ENCODE peak calls at places on chromosomes 11 and 22, in eight cellular contexts. One of them, this sample, is unnamed.

GRCh38 chr11:85076535-85077330 is 550.4 kb downstream of the DLG2 start:
- DNase-seq in NCI-H1436: peak
- DNase-seq in epithelial cell of prostate: peak
- DNase-seq in G401: no peak
- DNase-seq in stimulated activated CD4-positive, alpha-beta T cell treated with anti-CD3 and anti-CD28 coated beads, Interleukin-15, amount 100 ng/mL, for 24 hours: no peak
- DNase-seq in gastrocnemius medialis: no peak
- DNase-seq in activated CD4-positive, alpha-beta memory T cell treated with anti-CD3 and anti-CD28 coated beads for 36 hours: no peak
- DNase-seq in activated CD8-positive, alpha-beta memory T cell treated with anti-CD3 and anti-CD28 coated beads, Interleukin-2, amount 10 ng/mL, durations not matched to agents 7 days and 5 days: no peak
- DNase-seq in this sample: peak

GRCh38 chr11:3942956-3943497 is 87.6 kb downstream of the STIM1 start:
- DNase-seq in NCI-H1436: no peak
- DNase-seq in epithelial cell of prostate: no peak
- DNase-seq in G401: no peak
- DNase-seq in stimulated activated CD4-positive, alpha-beta T cell treated with anti-CD3 and anti-CD28 coated beads, Interleukin-15, amount 100 ng/mL, for 24 hours: no peak
- DNase-seq in gastrocnemius medialis: no peak
- DNase-seq in activated CD4-positive, alpha-beta memory T cell treated with anti-CD3 and anti-CD28 coated beads for 36 hours: no peak
- DNase-seq in activated CD8-positive, alpha-beta memory T cell treated with anti-CD3 and anti-CD28 coated beads, Interleukin-2, amount 10 ng/mL, durations not matched to agents 7 days and 5 days: no peak
- DNase-seq in this sample: no peak

GRCh38 chr22:46703166-46703995 is 34.7 kb downstream of the CERK start:
- DNase-seq in NCI-H1436: no peak
- DNase-seq in epithelial cell of prostate: no peak
- DNase-seq in G401: no peak
- DNase-seq in stimulated activated CD4-positive, alpha-beta T cell treated with anti-CD3 and anti-CD28 coated beads, Interleukin-15, amount 100 ng/mL, for 24 hours: no peak
- DNase-seq in gastrocnemius medialis: no peak
- DNase-seq in activated CD4-positive, alpha-beta memory T cell treated with anti-CD3 and anti-CD28 coated beads for 36 hours: no peak
- DNase-seq in activated CD8-positive, alpha-beta memory T cell treated with anti-CD3 and anti-CD28 coated beads, Interleukin-2, amount 10 ng/mL, durations not matched to agents 7 days and 5 days: no peak
- DNase-seq in this sample: no peak

GRCh38 chr11:104907521-104908185 is 9.4 kb upstream of the CASP12 start:
- DNase-seq in NCI-H1436: no peak
- DNase-seq in epithelial cell of prostate: no peak
- DNase-seq in G401: no peak
- DNase-seq in stimulated activated CD4-positive, alpha-beta T cell treated with anti-CD3 and anti-CD28 coated beads, Interleukin-15, amount 100 ng/mL, for 24 hours: no peak
- DNase-seq in gastrocnemius medialis: no peak
- DNase-seq in activated CD4-positive, alpha-beta memory T cell treated with anti-CD3 and anti-CD28 coated beads for 36 hours: peak
- DNase-seq in activated CD8-positive, alpha-beta memory T cell treated with anti-CD3 and anti-CD28 coated beads, Interleukin-2, amount 10 ng/mL, durations not matched to agents 7 days and 5 days: peak
- DNase-seq in this sample: peak

GRCh38 chr11:7525424-7525823 is 11.6 kb downstream of the PPFIBP2 start:
- DNase-seq in NCI-H1436: no peak
- DNase-seq in epithelial cell of prostate: no peak
- DNase-seq in G401: no peak
- DNase-seq in stimulated activated CD4-positive, alpha-beta T cell treated with anti-CD3 and anti-CD28 coated beads, Interleukin-15, amount 100 ng/mL, for 24 hours: no peak
- DNase-seq in gastrocnemius medialis: no peak
- DNase-seq in activated CD4-positive, alpha-beta memory T cell treated with anti-CD3 and anti-CD28 coated beads for 36 hours: no peak
- DNase-seq in activated CD8-positive, alpha-beta memory T cell treated with anti-CD3 and anti-CD28 coated beads, Interleukin-2, amount 10 ng/mL, durations not matched to agents 7 days and 5 days: no peak
- DNase-seq in this sample: no peak

GRCh38 chr11:133911169-133911568 is 45.6 kb downstream of the IGSF9B start:
- DNase-seq in NCI-H1436: no peak
- DNase-seq in epithelial cell of prostate: no peak
- DNase-seq in G401: no peak
- DNase-seq in stimulated activated CD4-positive, alpha-beta T cell treated with anti-CD3 and anti-CD28 coated beads, Interleukin-15, amount 100 ng/mL, for 24 hours: no peak
- DNase-seq in gastrocnemius medialis: no peak
- DNase-seq in activated CD4-positive, alpha-beta memory T cell treated with anti-CD3 and anti-CD28 coated beads for 36 hours: no peak
- DNase-seq in activated CD8-positive, alpha-beta memory T cell treated with anti-CD3 and anti-CD28 coated beads, Interleukin-2, amount 10 ng/mL, durations not matched to agents 7 days and 5 days: no peak
- DNase-seq in this sample: no peak

GRCh38 chr11:84522331-84522730 is 1104.8 kb downstream of the DLG2 start:
- DNase-seq in NCI-H1436: no peak
- DNase-seq in epithelial cell of prostate: no peak
- DNase-seq in G401: no peak
- DNase-seq in stimulated activated CD4-positive, alpha-beta T cell treated with anti-CD3 and anti-CD28 coated beads, Interleukin-15, amount 100 ng/mL, for 24 hours: no peak
- DNase-seq in gastrocnemius medialis: no peak
- DNase-seq in activated CD4-positive, alpha-beta memory T cell treated with anti-CD3 and anti-CD28 coated beads for 36 hours: no peak
- DNase-seq in activated CD8-positive, alpha-beta memory T cell treated with anti-CD3 and anti-CD28 coated beads, Interleukin-2, amount 10 ng/mL, durations not matched to agents 7 days and 5 days: no peak
- DNase-seq in this sample: no peak

GRCh38 chr11:120284272-120284671 is 40.8 kb upstream of the TLCD5 start:
- DNase-seq in NCI-H1436: no peak
- DNase-seq in epithelial cell of prostate: no peak
- DNase-seq in G401: no peak
- DNase-seq in stimulated activated CD4-positive, alpha-beta T cell treated with anti-CD3 and anti-CD28 coated beads, Interleukin-15, amount 100 ng/mL, for 24 hours: no peak
- DNase-seq in gastrocnemius medialis: no peak
- DNase-seq in activated CD4-positive, alpha-beta memory T cell treated with anti-CD3 and anti-CD28 coated beads for 36 hours: no peak
- DNase-seq in activated CD8-positive, alpha-beta memory T cell treated with anti-CD3 and anti-CD28 coated beads, Interleukin-2, amount 10 ng/mL, durations not matched to agents 7 days and 5 days: no peak
- DNase-seq in this sample: no peak

GRCh38 chr11:125952973-125953372 is 7.1 kb downstream of the VSIG10L2 start:
- DNase-seq in NCI-H1436: no peak
- DNase-seq in epithelial cell of prostate: no peak
- DNase-seq in G401: peak
- DNase-seq in stimulated activated CD4-positive, alpha-beta T cell treated with anti-CD3 and anti-CD28 coated beads, Interleukin-15, amount 100 ng/mL, for 24 hours: no peak
- DNase-seq in gastrocnemius medialis: peak
- DNase-seq in activated CD4-positive, alpha-beta memory T cell treated with anti-CD3 and anti-CD28 coated beads for 36 hours: no peak
- DNase-seq in activated CD8-positive, alpha-beta memory T cell treated with anti-CD3 and anti-CD28 coated beads, Interleukin-2, amount 10 ng/mL, durations not matched to agents 7 days and 5 days: peak
- DNase-seq in this sample: no peak

GRCh38 chr11:16226245-16226644 is 130.1 kb downstream of the SOX6 start:
- DNase-seq in NCI-H1436: peak
- DNase-seq in epithelial cell of prostate: peak
- DNase-seq in G401: peak
- DNase-seq in stimulated activated CD4-positive, alpha-beta T cell treated with anti-CD3 and anti-CD28 coated beads, Interleukin-15, amount 100 ng/mL, for 24 hours: no peak
- DNase-seq in gastrocnemius medialis: no peak
- DNase-seq in activated CD4-positive, alpha-beta memory T cell treated with anti-CD3 and anti-CD28 coated beads for 36 hours: no peak
- DNase-seq in activated CD8-positive, alpha-beta memory T cell treated with anti-CD3 and anti-CD28 coated beads, Interleukin-2, amount 10 ng/mL, durations not matched to agents 7 days and 5 days: no peak
- DNase-seq in this sample: peak

GRCh38 chr22:44143596-44143995 is 37.1 kb upstream of the PARVG start:
- DNase-seq in NCI-H1436: no peak
- DNase-seq in epithelial cell of prostate: no peak
- DNase-seq in G401: no peak
- DNase-seq in stimulated activated CD4-positive, alpha-beta T cell treated with anti-CD3 and anti-CD28 coated beads, Interleukin-15, amount 100 ng/mL, for 24 hours: no peak
- DNase-seq in gastrocnemius medialis: no peak
- DNase-seq in activated CD4-positive, alpha-beta memory T cell treated with anti-CD3 and anti-CD28 coated beads for 36 hours: no peak
- DNase-seq in activated CD8-positive, alpha-beta memory T cell treated with anti-CD3 and anti-CD28 coated beads, Interleukin-2, amount 10 ng/mL, durations not matched to agents 7 days and 5 days: no peak
- DNase-seq in this sample: no peak

GRCh38 chr11:1090600-1091331 is 16.1 kb downstream of the MUC2 start:
- DNase-seq in NCI-H1436: no peak
- DNase-seq in epithelial cell of prostate: no peak
- DNase-seq in G401: no peak
- DNase-seq in stimulated activated CD4-positive, alpha-beta T cell treated with anti-CD3 and anti-CD28 coated beads, Interleukin-15, amount 100 ng/mL, for 24 hours: no peak
- DNase-seq in gastrocnemius medialis: no peak
- DNase-seq in activated CD4-positive, alpha-beta memory T cell treated with anti-CD3 and anti-CD28 coated beads for 36 hours: no peak
- DNase-seq in activated CD8-positive, alpha-beta memory T cell treated with anti-CD3 and anti-CD28 coated beads, Interleukin-2, amount 10 ng/mL, durations not matched to agents 7 days and 5 days: no peak
- DNase-seq in this sample: no peak

GRCh38 chr22:49648053-49648452 is 179.6 kb downstream of the BRD1 start:
- DNase-seq in NCI-H1436: no peak
- DNase-seq in epithelial cell of prostate: no peak
- DNase-seq in G401: no peak
- DNase-seq in stimulated activated CD4-positive, alpha-beta T cell treated with anti-CD3 and anti-CD28 coated beads, Interleukin-15, amount 100 ng/mL, for 24 hours: no peak
- DNase-seq in gastrocnemius medialis: no peak
- DNase-seq in activated CD4-positive, alpha-beta memory T cell treated with anti-CD3 and anti-CD28 coated beads for 36 hours: no peak
- DNase-seq in activated CD8-positive, alpha-beta memory T cell treated with anti-CD3 and anti-CD28 coated beads, Interleukin-2, amount 10 ng/mL, durations not matched to agents 7 days and 5 days: no peak
- DNase-seq in this sample: no peak

GRCh38 chr11:111795333-111795985 is 29.3 kb upstream of the PPP2R1B start:
- DNase-seq in NCI-H1436: no peak
- DNase-seq in epithelial cell of prostate: no peak
- DNase-seq in G401: no peak
- DNase-seq in stimulated activated CD4-positive, alpha-beta T cell treated with anti-CD3 and anti-CD28 coated beads, Interleukin-15, amount 100 ng/mL, for 24 hours: no peak
- DNase-seq in gastrocnemius medialis: no peak
- DNase-seq in activated CD4-positive, alpha-beta memory T cell treated with anti-CD3 and anti-CD28 coated beads for 36 hours: no peak
- DNase-seq in activated CD8-positive, alpha-beta memory T cell treated with anti-CD3 and anti-CD28 coated beads, Interleukin-2, amount 10 ng/mL, durations not matched to agents 7 days and 5 days: no peak
- DNase-seq in this sample: no peak

GRCh38 chr22:30609260-30610185 is 2.5 kb downstream of the TCN2 start:
- DNase-seq in NCI-H1436: no peak
- DNase-seq in epithelial cell of prostate: peak
- DNase-seq in G401: no peak
- DNase-seq in stimulated activated CD4-positive, alpha-beta T cell treated with anti-CD3 and anti-CD28 coated beads, Interleukin-15, amount 100 ng/mL, for 24 hours: peak
- DNase-seq in gastrocnemius medialis: peak
- DNase-seq in activated CD4-positive, alpha-beta memory T cell treated with anti-CD3 and anti-CD28 coated beads for 36 hours: peak
- DNase-seq in activated CD8-positive, alpha-beta memory T cell treated with anti-CD3 and anti-CD28 coated beads, Interleukin-2, amount 10 ng/mL, durations not matched to agents 7 days and 5 days: peak
- DNase-seq in this sample: peak

GRCh38 chr11:102830328-102830727 is 13.1 kb downstream of the MMP3 start:
- DNase-seq in NCI-H1436: no peak
- DNase-seq in epithelial cell of prostate: no peak
- DNase-seq in G401: no peak
- DNase-seq in stimulated activated CD4-positive, alpha-beta T cell treated with anti-CD3 and anti-CD28 coated beads, Interleukin-15, amount 100 ng/mL, for 24 hours: no peak
- DNase-seq in gastrocnemius medialis: no peak
- DNase-seq in activated CD4-positive, alpha-beta memory T cell treated with anti-CD3 and anti-CD28 coated beads for 36 hours: no peak
- DNase-seq in activated CD8-positive, alpha-beta memory T cell treated with anti-CD3 and anti-CD28 coated beads, Interleukin-2, amount 10 ng/mL, durations not matched to agents 7 days and 5 days: no peak
- DNase-seq in this sample: no peak

GRCh38 chr11:68206211-68206610 is 6.9 kb downstream of the KMT5B start:
- DNase-seq in NCI-H1436: peak
- DNase-seq in epithelial cell of prostate: no peak
- DNase-seq in G401: peak
- DNase-seq in stimulated activated CD4-positive, alpha-beta T cell treated with anti-CD3 and anti-CD28 coated beads, Interleukin-15, amount 100 ng/mL, for 24 hours: no peak
- DNase-seq in gastrocnemius medialis: no peak
- DNase-seq in activated CD4-positive, alpha-beta memory T cell treated with anti-CD3 and anti-CD28 coated beads for 36 hours: no peak
- DNase-seq in activated CD8-positive, alpha-beta memory T cell treated with anti-CD3 and anti-CD28 coated beads, Interleukin-2, amount 10 ng/mL, durations not matched to agents 7 days and 5 days: no peak
- DNase-seq in this sample: peak

GRCh38 chr11:64868904-64869570 is 9.4 kb downstream of the EHD1 start:
- DNase-seq in NCI-H1436: no peak
- DNase-seq in epithelial cell of prostate: no peak
- DNase-seq in G401: peak
- DNase-seq in stimulated activated CD4-positive, alpha-beta T cell treated with anti-CD3 and anti-CD28 coated beads, Interleukin-15, amount 100 ng/mL, for 24 hours: peak
- DNase-seq in gastrocnemius medialis: no peak
- DNase-seq in activated CD4-positive, alpha-beta memory T cell treated with anti-CD3 and anti-CD28 coated beads for 36 hours: peak
- DNase-seq in activated CD8-positive, alpha-beta memory T cell treated with anti-CD3 and anti-CD28 coated beads, Interleukin-2, amount 10 ng/mL, durations not matched to agents 7 days and 5 days: no peak
- DNase-seq in this sample: peak

GRCh38 chr11:72239296-72239848 is 4.6 kb downstream of the PHOX2A start:
- DNase-seq in NCI-H1436: no peak
- DNase-seq in epithelial cell of prostate: no peak
- DNase-seq in G401: no peak
- DNase-seq in stimulated activated CD4-positive, alpha-beta T cell treated with anti-CD3 and anti-CD28 coated beads, Interleukin-15, amount 100 ng/mL, for 24 hours: peak
- DNase-seq in gastrocnemius medialis: no peak
- DNase-seq in activated CD4-positive, alpha-beta memory T cell treated with anti-CD3 and anti-CD28 coated beads for 36 hours: no peak
- DNase-seq in activated CD8-positive, alpha-beta memory T cell treated with anti-CD3 and anti-CD28 coated beads, Interleukin-2, amount 10 ng/mL, durations not matched to agents 7 days and 5 days: no peak
- DNase-seq in this sample: no peak

GRCh38 chr11:47856186-47856585 is 8.0 kb upstream of the NUP160 start:
- DNase-seq in NCI-H1436: peak
- DNase-seq in epithelial cell of prostate: no peak
- DNase-seq in G401: no peak
- DNase-seq in stimulated activated CD4-positive, alpha-beta T cell treated with anti-CD3 and anti-CD28 coated beads, Interleukin-15, amount 100 ng/mL, for 24 hours: no peak
- DNase-seq in gastrocnemius medialis: no peak
- DNase-seq in activated CD4-positive, alpha-beta memory T cell treated with anti-CD3 and anti-CD28 coated beads for 36 hours: no peak
- DNase-seq in activated CD8-positive, alpha-beta memory T cell treated with anti-CD3 and anti-CD28 coated beads, Interleukin-2, amount 10 ng/mL, durations not matched to agents 7 days and 5 days: no peak
- DNase-seq in this sample: no peak

GRCh38 chr11:95461858-95462257 is 230.9 kb upstream of the SESN3 start:
- DNase-seq in NCI-H1436: no peak
- DNase-seq in epithelial cell of prostate: no peak
- DNase-seq in G401: no peak
- DNase-seq in stimulated activated CD4-positive, alpha-beta T cell treated with anti-CD3 and anti-CD28 coated beads, Interleukin-15, amount 100 ng/mL, for 24 hours: no peak
- DNase-seq in gastrocnemius medialis: no peak
- DNase-seq in activated CD4-positive, alpha-beta memory T cell treated with anti-CD3 and anti-CD28 coated beads for 36 hours: no peak
- DNase-seq in activated CD8-positive, alpha-beta memory T cell treated with anti-CD3 and anti-CD28 coated beads, Interleukin-2, amount 10 ng/mL, durations not matched to agents 7 days and 5 days: no peak
- DNase-seq in this sample: no peak

GRCh38 chr11:64359712-64360402 is 895 bp downstream of the RPS6KA4 start:
- DNase-seq in NCI-H1436: no peak
- DNase-seq in epithelial cell of prostate: no peak
- DNase-seq in G401: peak
- DNase-seq in stimulated activated CD4-positive, alpha-beta T cell treated with anti-CD3 and anti-CD28 coated beads, Interleukin-15, amount 100 ng/mL, for 24 hours: peak
- DNase-seq in gastrocnemius medialis: no peak
- DNase-seq in activated CD4-positive, alpha-beta memory T cell treated with anti-CD3 and anti-CD28 coated beads for 36 hours: peak
- DNase-seq in activated CD8-positive, alpha-beta memory T cell treated with anti-CD3 and anti-CD28 coated beads, Interleukin-2, amount 10 ng/mL, durations not matched to agents 7 days and 5 days: no peak
- DNase-seq in this sample: no peak

GRCh38 chr11:67053896-67054850 is 2.5 kb upstream of the RHOD start:
- DNase-seq in NCI-H1436: peak
- DNase-seq in epithelial cell of prostate: no peak
- DNase-seq in G401: peak
- DNase-seq in stimulated activated CD4-positive, alpha-beta T cell treated with anti-CD3 and anti-CD28 coated beads, Interleukin-15, amount 100 ng/mL, for 24 hours: peak
- DNase-seq in gastrocnemius medialis: peak
- DNase-seq in activated CD4-positive, alpha-beta memory T cell treated with anti-CD3 and anti-CD28 coated beads for 36 hours: peak
- DNase-seq in activated CD8-positive, alpha-beta memory T cell treated with anti-CD3 and anti-CD28 coated beads, Interleukin-2, amount 10 ng/mL, durations not matched to agents 7 days and 5 days: peak
- DNase-seq in this sample: peak

GRCh38 chr22:48319321-48320047 is 1508.2 kb downstream of the BRD1 start:
- DNase-seq in NCI-H1436: no peak
- DNase-seq in epithelial cell of prostate: no peak
- DNase-seq in G401: no peak
- DNase-seq in stimulated activated CD4-positive, alpha-beta T cell treated with anti-CD3 and anti-CD28 coated beads, Interleukin-15, amount 100 ng/mL, for 24 hours: no peak
- DNase-seq in gastrocnemius medialis: no peak
- DNase-seq in activated CD4-positive, alpha-beta memory T cell treated with anti-CD3 and anti-CD28 coated beads for 36 hours: no peak
- DNase-seq in activated CD8-positive, alpha-beta memory T cell treated with anti-CD3 and anti-CD28 coated beads, Interleukin-2, amount 10 ng/mL, durations not matched to agents 7 days and 5 days: no peak
- DNase-seq in this sample: no peak

GRCh38 chr22:29032014-29032475 is 29.6 kb downstream of the C22orf31 start:
- DNase-seq in NCI-H1436: no peak
- DNase-seq in epithelial cell of prostate: no peak
- DNase-seq in G401: no peak
- DNase-seq in stimulated activated CD4-positive, alpha-beta T cell treated with anti-CD3 and anti-CD28 coated beads, Interleukin-15, amount 100 ng/mL, for 24 hours: no peak
- DNase-seq in gastrocnemius medialis: no peak
- DNase-seq in activated CD4-positive, alpha-beta memory T cell treated with anti-CD3 and anti-CD28 coated beads for 36 hours: no peak
- DNase-seq in activated CD8-positive, alpha-beta memory T cell treated with anti-CD3 and anti-CD28 coated beads, Interleukin-2, amount 10 ng/mL, durations not matched to agents 7 days and 5 days: no peak
- DNase-seq in this sample: no peak

GRCh38 chr11:47328449-47329390 is 23.8 kb downstream of the MYBPC3 start:
- DNase-seq in NCI-H1436: no peak
- DNase-seq in epithelial cell of prostate: no peak
- DNase-seq in G401: no peak
- DNase-seq in stimulated activated CD4-positive, alpha-beta T cell treated with anti-CD3 and anti-CD28 coated beads, Interleukin-15, amount 100 ng/mL, for 24 hours: no peak
- DNase-seq in gastrocnemius medialis: no peak
- DNase-seq in activated CD4-positive, alpha-beta memory T cell treated with anti-CD3 and anti-CD28 coated beads for 36 hours: no peak
- DNase-seq in activated CD8-positive, alpha-beta memory T cell treated with anti-CD3 and anti-CD28 coated beads, Interleukin-2, amount 10 ng/mL, durations not matched to agents 7 days and 5 days: no peak
- DNase-seq in this sample: no peak

This sample was measured in HT1080.